ENCODE peak calls at places on chromosomes 12 and 14, in six cellular contexts. One of them, this sample, is unnamed.

GRCh38 chr14:61385002-61385685 is 63.8 kb downstream of the PRKCH start:
- DNase-seq in mucosa of descending colon: no peak
- DNase-seq in CD8-positive, alpha-beta T cell: peak
- DNase-seq in nephron progenitor cell: no peak
- DNase-seq in thyroid gland: no peak
- DNase-seq in activated CD8-positive, alpha-beta T cell treated with anti-CD3 and anti-CD28 coated beads for 36 hours: peak
- DNase-seq in this sample: no peak

GRCh38 chr12:93191956-93192355 is 185.8 kb upstream of the NUDT4 start:
- DNase-seq in mucosa of descending colon: no peak
- DNase-seq in CD8-positive, alpha-beta T cell: no peak
- DNase-seq in nephron progenitor cell: no peak
- DNase-seq in thyroid gland: peak
- DNase-seq in activated CD8-positive, alpha-beta T cell treated with anti-CD3 and anti-CD28 coated beads for 36 hours: no peak
- DNase-seq in this sample: no peak

GRCh38 chr14:105475916-105476845 is 1.6 kb downstream of the CRIP2 start:
- DNase-seq in mucosa of descending colon: peak
- DNase-seq in CD8-positive, alpha-beta T cell: no peak
- DNase-seq in nephron progenitor cell: no peak
- DNase-seq in thyroid gland: peak
- DNase-seq in activated CD8-positive, alpha-beta T cell treated with anti-CD3 and anti-CD28 coated beads for 36 hours: no peak
- DNase-seq in this sample: peak

GRCh38 chr14:101070540-101071492 is 167.3 kb upstream of the RTL1 start:
- DNase-seq in mucosa of descending colon: no peak
- DNase-seq in CD8-positive, alpha-beta T cell: no peak
- DNase-seq in nephron progenitor cell: no peak
- DNase-seq in thyroid gland: no peak
- DNase-seq in activated CD8-positive, alpha-beta T cell treated with anti-CD3 and anti-CD28 coated beads for 36 hours: no peak
- DNase-seq in this sample: no peak

GRCh38 chr14:104664107-104664506 is 25.3 kb upstream of the INF2 start:
- DNase-seq in mucosa of descending colon: no peak
- DNase-seq in CD8-positive, alpha-beta T cell: no peak
- DNase-seq in nephron progenitor cell: no peak
- DNase-seq in thyroid gland: no peak
- DNase-seq in activated CD8-positive, alpha-beta T cell treated with anti-CD3 and anti-CD28 coated beads for 36 hours: no peak
- DNase-seq in this sample: no peak

GRCh38 chr14:100765296-100765695 is 38.6 kb downstream of the DLK1 start:
- DNase-seq in mucosa of descending colon: no peak
- DNase-seq in CD8-positive, alpha-beta T cell: no peak
- DNase-seq in nephron progenitor cell: no peak
- DNase-seq in thyroid gland: no peak
- DNase-seq in activated CD8-positive, alpha-beta T cell treated with anti-CD3 and anti-CD28 coated beads for 36 hours: no peak
- DNase-seq in this sample: no peak

GRCh38 chr12:58745348-58746125 is 174.8 kb downstream of the LRIG3 start:
- DNase-seq in mucosa of descending colon: no peak
- DNase-seq in CD8-positive, alpha-beta T cell: no peak
- DNase-seq in nephron progenitor cell: no peak
- DNase-seq in thyroid gland: no peak
- DNase-seq in activated CD8-positive, alpha-beta T cell treated with anti-CD3 and anti-CD28 coated beads for 36 hours: no peak
- DNase-seq in this sample: no peak

GRCh38 chr12:56160160-56160763 is 2.1 kb downstream of the MYL6 start:
- DNase-seq in mucosa of descending colon: peak
- DNase-seq in CD8-positive, alpha-beta T cell: peak
- DNase-seq in nephron progenitor cell: no peak
- DNase-seq in thyroid gland: no peak
- DNase-seq in activated CD8-positive, alpha-beta T cell treated with anti-CD3 and anti-CD28 coated beads for 36 hours: peak
- DNase-seq in this sample: no peak

GRCh38 chr14:76696361-76696760 is 64.9 kb upstream of the VASH1 start:
- DNase-seq in mucosa of descending colon: no peak
- DNase-seq in CD8-positive, alpha-beta T cell: no peak
- DNase-seq in nephron progenitor cell: no peak
- DNase-seq in thyroid gland: no peak
- DNase-seq in activated CD8-positive, alpha-beta T cell treated with anti-CD3 and anti-CD28 coated beads for 36 hours: no peak
- DNase-seq in this sample: no peak

GRCh38 chr14:51677738-51678137 is 26.0 kb downstream of the FRMD6 start:
- DNase-seq in mucosa of descending colon: no peak
- DNase-seq in CD8-positive, alpha-beta T cell: no peak
- DNase-seq in nephron progenitor cell: no peak
- DNase-seq in thyroid gland: no peak
- DNase-seq in activated CD8-positive, alpha-beta T cell treated with anti-CD3 and anti-CD28 coated beads for 36 hours: peak
- DNase-seq in this sample: no peak

GRCh38 chr14:36627981-36628380 is 33.7 kb upstream of the PAX9 start:
- DNase-seq in mucosa of descending colon: no peak
- DNase-seq in CD8-positive, alpha-beta T cell: no peak
- DNase-seq in nephron progenitor cell: no peak
- DNase-seq in thyroid gland: no peak
- DNase-seq in activated CD8-positive, alpha-beta T cell treated with anti-CD3 and anti-CD28 coated beads for 36 hours: no peak
- DNase-seq in this sample: no peak

GRCh38 chr14:79920180-79920579 is 291.1 kb downstream of the DIO2 start:
- DNase-seq in mucosa of descending colon: no peak
- DNase-seq in CD8-positive, alpha-beta T cell: no peak
- DNase-seq in nephron progenitor cell: no peak
- DNase-seq in thyroid gland: no peak
- DNase-seq in activated CD8-positive, alpha-beta T cell treated with anti-CD3 and anti-CD28 coated beads for 36 hours: no peak
- DNase-seq in this sample: no peak

GRCh38 chr14:65878586-65878985 is 466.1 kb downstream of the FUT8 start:
- DNase-seq in mucosa of descending colon: no peak
- DNase-seq in CD8-positive, alpha-beta T cell: no peak
- DNase-seq in nephron progenitor cell: no peak
- DNase-seq in thyroid gland: no peak
- DNase-seq in activated CD8-positive, alpha-beta T cell treated with anti-CD3 and anti-CD28 coated beads for 36 hours: no peak
- DNase-seq in this sample: no peak

GRCh38 chr14:65850429-65851145 is 438.1 kb downstream of the FUT8 start:
- DNase-seq in mucosa of descending colon: peak
- DNase-seq in CD8-positive, alpha-beta T cell: peak
- DNase-seq in nephron progenitor cell: no peak
- DNase-seq in thyroid gland: no peak
- DNase-seq in activated CD8-positive, alpha-beta T cell treated with anti-CD3 and anti-CD28 coated beads for 36 hours: peak
- DNase-seq in this sample: no peak

GRCh38 chr12:28539691-28540323 is 349.6 kb downstream of the CCDC91 start:
- DNase-seq in mucosa of descending colon: no peak
- DNase-seq in CD8-positive, alpha-beta T cell: no peak
- DNase-seq in nephron progenitor cell: no peak
- DNase-seq in thyroid gland: no peak
- DNase-seq in activated CD8-positive, alpha-beta T cell treated with anti-CD3 and anti-CD28 coated beads for 36 hours: no peak
- DNase-seq in this sample: no peak

GRCh38 chr14:104928391-104929133 is 3.9 kb downstream of the PLD4 start:
- DNase-seq in mucosa of descending colon: no peak
- DNase-seq in CD8-positive, alpha-beta T cell: no peak
- DNase-seq in nephron progenitor cell: no peak
- DNase-seq in thyroid gland: no peak
- DNase-seq in activated CD8-positive, alpha-beta T cell treated with anti-CD3 and anti-CD28 coated beads for 36 hours: no peak
- DNase-seq in this sample: no peak

GRCh38 chr12:92036061-92036620 is 109.5 kb downstream of the BTG1 start:
- DNase-seq in mucosa of descending colon: no peak
- DNase-seq in CD8-positive, alpha-beta T cell: no peak
- DNase-seq in nephron progenitor cell: no peak
- DNase-seq in thyroid gland: no peak
- DNase-seq in activated CD8-positive, alpha-beta T cell treated with anti-CD3 and anti-CD28 coated beads for 36 hours: no peak
- DNase-seq in this sample: no peak

GRCh38 chr14:95327558-95328374 is 8.1 kb upstream of the CLMN start:
- DNase-seq in mucosa of descending colon: no peak
- DNase-seq in CD8-positive, alpha-beta T cell: no peak
- DNase-seq in nephron progenitor cell: no peak
- DNase-seq in thyroid gland: no peak
- DNase-seq in activated CD8-positive, alpha-beta T cell treated with anti-CD3 and anti-CD28 coated beads for 36 hours: no peak
- DNase-seq in this sample: no peak

GRCh38 chr12:116133609-116134214 is 143.8 kb downstream of the MED13L start:
- DNase-seq in mucosa of descending colon: no peak
- DNase-seq in CD8-positive, alpha-beta T cell: no peak
- DNase-seq in nephron progenitor cell: no peak
- DNase-seq in thyroid gland: no peak
- DNase-seq in activated CD8-positive, alpha-beta T cell treated with anti-CD3 and anti-CD28 coated beads for 36 hours: no peak
- DNase-seq in this sample: peak

GRCh38 chr14:36467332-36467731 is 52.7 kb downstream of the NKX2-1 start:
- DNase-seq in mucosa of descending colon: no peak
- DNase-seq in CD8-positive, alpha-beta T cell: no peak
- DNase-seq in nephron progenitor cell: no peak
- DNase-seq in thyroid gland: no peak
- DNase-seq in activated CD8-positive, alpha-beta T cell treated with anti-CD3 and anti-CD28 coated beads for 36 hours: no peak
- DNase-seq in this sample: no peak

GRCh38 chr14:92717571-92718042 is 30.8 kb downstream of the LGMN start:
- DNase-seq in mucosa of descending colon: no peak
- DNase-seq in CD8-positive, alpha-beta T cell: no peak
- DNase-seq in nephron progenitor cell: no peak
- DNase-seq in thyroid gland: no peak
- DNase-seq in activated CD8-positive, alpha-beta T cell treated with anti-CD3 and anti-CD28 coated beads for 36 hours: peak
- DNase-seq in this sample: no peak

GRCh38 chr12:24698972-24699371 is 249.9 kb downstream of the BCAT1 start:
- DNase-seq in mucosa of descending colon: no peak
- DNase-seq in CD8-positive, alpha-beta T cell: no peak
- DNase-seq in nephron progenitor cell: no peak
- DNase-seq in thyroid gland: no peak
- DNase-seq in activated CD8-positive, alpha-beta T cell treated with anti-CD3 and anti-CD28 coated beads for 36 hours: no peak
- DNase-seq in this sample: no peak

GRCh38 chr14:94021001-94021400 is 5.1 kb upstream of the OTUB2 start:
- DNase-seq in mucosa of descending colon: no peak
- DNase-seq in CD8-positive, alpha-beta T cell: no peak
- DNase-seq in nephron progenitor cell: no peak
- DNase-seq in thyroid gland: no peak
- DNase-seq in activated CD8-positive, alpha-beta T cell treated with anti-CD3 and anti-CD28 coated beads for 36 hours: no peak
- DNase-seq in this sample: peak

GRCh38 chr14:23185046-23185445 is 1.6 kb upstream of the SLC7A8 start:
- DNase-seq in mucosa of descending colon: no peak
- DNase-seq in CD8-positive, alpha-beta T cell: no peak
- DNase-seq in nephron progenitor cell: no peak
- DNase-seq in thyroid gland: no peak
- DNase-seq in activated CD8-positive, alpha-beta T cell treated with anti-CD3 and anti-CD28 coated beads for 36 hours: no peak
- DNase-seq in this sample: peak

GRCh38 chr14:23183479-23183878 is at the start of gene SLC7A8:
- DNase-seq in mucosa of descending colon: peak
- DNase-seq in CD8-positive, alpha-beta T cell: peak
- DNase-seq in nephron progenitor cell: peak
- DNase-seq in thyroid gland: peak
- DNase-seq in activated CD8-positive, alpha-beta T cell treated with anti-CD3 and anti-CD28 coated beads for 36 hours: peak
- DNase-seq in this sample: peak

GRCh38 chr14:23187925-23188324 is 4.5 kb upstream of the SLC7A8 start:
- DNase-seq in mucosa of descending colon: no peak
- DNase-seq in CD8-positive, alpha-beta T cell: no peak
- DNase-seq in nephron progenitor cell: no peak
- DNase-seq in thyroid gland: no peak
- DNase-seq in activated CD8-positive, alpha-beta T cell treated with anti-CD3 and anti-CD28 coated beads for 36 hours: no peak
- DNase-seq in this sample: no peak

GRCh38 chr14:23183076-23183475 is 384 bp downstream of the SLC7A8 start:
- DNase-seq in mucosa of descending colon: no peak
- DNase-seq in CD8-positive, alpha-beta T cell: no peak
- DNase-seq in nephron progenitor cell: no peak
- DNase-seq in thyroid gland: peak
- DNase-seq in activated CD8-positive, alpha-beta T cell treated with anti-CD3 and anti-CD28 coated beads for 36 hours: no peak
- DNase-seq in this sample: peak

GRCh38 chr14:23186913-23187654 is 3.6 kb upstream of the SLC7A8 start:
- DNase-seq in mucosa of descending colon: no peak
- DNase-seq in CD8-positive, alpha-beta T cell: no peak
- DNase-seq in nephron progenitor cell: peak
- DNase-seq in thyroid gland: peak
- DNase-seq in activated CD8-positive, alpha-beta T cell treated with anti-CD3 and anti-CD28 coated beads for 36 hours: peak
- DNase-seq in this sample: peak
- TF ChIP-seq CTCF in mucosa of descending colon: peak
- TF ChIP-seq CTCF in CD8-positive, alpha-beta T cell: peak
- TF ChIP-seq CTCF in nephron progenitor cell: peak
- TF ChIP-seq CTCF in thyroid gland: peak
- TF ChIP-seq CTCF in activated CD8-positive, alpha-beta T cell treated with anti-CD3 and anti-CD28 coated beads for 36 hours: peak
- TF ChIP-seq CTCF in this sample: peak

GRCh38 chr12:69583203-69583602 is 2.1 kb upstream of the CCT2 start:
- DNase-seq in mucosa of descending colon: no peak
- DNase-seq in CD8-positive, alpha-beta T cell: no peak
- DNase-seq in nephron progenitor cell: no peak
- DNase-seq in thyroid gland: no peak
- DNase-seq in activated CD8-positive, alpha-beta T cell treated with anti-CD3 and anti-CD28 coated beads for 36 hours: no peak
- DNase-seq in this sample: no peak
- TF ChIP-seq CTCF in mucosa of descending colon: no peak
- TF ChIP-seq CTCF in CD8-positive, alpha-beta T cell: no peak
- TF ChIP-seq CTCF in nephron progenitor cell: no peak
- TF ChIP-seq CTCF in thyroid gland: no peak
- TF ChIP-seq CTCF in activated CD8-positive, alpha-beta T cell treated with anti-CD3 and anti-CD28 coated beads for 36 hours: no peak
- TF ChIP-seq CTCF in this sample: no peak

GRCh38 chr14:23626946-23627345 is 9.2 kb upstream of the DHRS2 start:
- DNase-seq in mucosa of descending colon: no peak
- DNase-seq in CD8-positive, alpha-beta T cell: no peak
- DNase-seq in nephron progenitor cell: no peak
- DNase-seq in thyroid gland: no peak
- DNase-seq in activated CD8-positive, alpha-beta T cell treated with anti-CD3 and anti-CD28 coated beads for 36 hours: no peak
- DNase-seq in this sample: no peak

GRCh38 chr14:23621932-23622495 is 14.2 kb upstream of the DHRS2 start:
- DNase-seq in mucosa of descending colon: no peak
- DNase-seq in CD8-positive, alpha-beta T cell: no peak
- DNase-seq in nephron progenitor cell: no peak
- DNase-seq in thyroid gland: no peak
- DNase-seq in activated CD8-positive, alpha-beta T cell treated with anti-CD3 and anti-CD28 coated beads for 36 hours: no peak
- DNase-seq in this sample: no peak

GRCh38 chr14:23622990-23623389 is 13.2 kb upstream of the DHRS2 start:
- DNase-seq in mucosa of descending colon: no peak
- DNase-seq in CD8-positive, alpha-beta T cell: no peak
- DNase-seq in nephron progenitor cell: no peak
- DNase-seq in thyroid gland: no peak
- DNase-seq in activated CD8-positive, alpha-beta T cell treated with anti-CD3 and anti-CD28 coated beads for 36 hours: no peak
- DNase-seq in this sample: no peak

GRCh38 chr14:23623962-23624361 is 12.2 kb upstream of the DHRS2 start:
- DNase-seq in mucosa of descending colon: no peak
- DNase-seq in CD8-positive, alpha-beta T cell: no peak
- DNase-seq in nephron progenitor cell: no peak
- DNase-seq in thyroid gland: no peak
- DNase-seq in activated CD8-positive, alpha-beta T cell treated with anti-CD3 and anti-CD28 coated beads for 36 hours: no peak
- DNase-seq in this sample: no peak

GRCh38 chr14:23624830-23625404 is 11.2 kb upstream of the DHRS2 start:
- DNase-seq in mucosa of descending colon: no peak
- DNase-seq in CD8-positive, alpha-beta T cell: no peak
- DNase-seq in nephron progenitor cell: no peak
- DNase-seq in thyroid gland: no peak
- DNase-seq in activated CD8-positive, alpha-beta T cell treated with anti-CD3 and anti-CD28 coated beads for 36 hours: no peak
- DNase-seq in this sample: peak
- TF ChIP-seq CTCF in mucosa of descending colon: no peak
- TF ChIP-seq CTCF in CD8-positive, alpha-beta T cell: no peak
- TF ChIP-seq CTCF in nephron progenitor cell: no peak
- TF ChIP-seq CTCF in thyroid gland: no peak
- TF ChIP-seq CTCF in activated CD8-positive, alpha-beta T cell treated with anti-CD3 and anti-CD28 coated beads for 36 hours: no peak
- TF ChIP-seq CTCF in this sample: no peak

GRCh38 chr14:71594828-71595227 is 337.4 kb upstream of the RGS6 start:
- DNase-seq in mucosa of descending colon: no peak
- DNase-seq in CD8-positive, alpha-beta T cell: no peak
- DNase-seq in nephron progenitor cell: no peak
- DNase-seq in thyroid gland: peak
- DNase-seq in activated CD8-positive, alpha-beta T cell treated with anti-CD3 and anti-CD28 coated beads for 36 hours: peak
- DNase-seq in this sample: peak

GRCh38 chr14:71595441-71595840 is 336.8 kb upstream of the RGS6 start:
- DNase-seq in mucosa of descending colon: no peak
- DNase-seq in CD8-positive, alpha-beta T cell: no peak
- DNase-seq in nephron progenitor cell: no peak
- DNase-seq in thyroid gland: no peak
- DNase-seq in activated CD8-positive, alpha-beta T cell treated with anti-CD3 and anti-CD28 coated beads for 36 hours: no peak
- DNase-seq in this sample: no peak

GRCh38 chr14:71591929-71592328 is 340.3 kb upstream of the RGS6 start:
- DNase-seq in mucosa of descending colon: no peak
- DNase-seq in CD8-positive, alpha-beta T cell: no peak
- DNase-seq in nephron progenitor cell: no peak
- DNase-seq in thyroid gland: no peak
- DNase-seq in activated CD8-positive, alpha-beta T cell treated with anti-CD3 and anti-CD28 coated beads for 36 hours: peak
- DNase-seq in this sample: peak

GRCh38 chr14:71592361-71592760 is 339.9 kb upstream of the RGS6 start:
- DNase-seq in mucosa of descending colon: no peak
- DNase-seq in CD8-positive, alpha-beta T cell: no peak
- DNase-seq in nephron progenitor cell: no peak
- DNase-seq in thyroid gland: peak
- DNase-seq in activated CD8-positive, alpha-beta T cell treated with anti-CD3 and anti-CD28 coated beads for 36 hours: peak
- DNase-seq in this sample: no peak

GRCh38 chr14:71593966-71594365 is 338.3 kb upstream of the RGS6 start:
- DNase-seq in mucosa of descending colon: no peak
- DNase-seq in CD8-positive, alpha-beta T cell: no peak
- DNase-seq in nephron progenitor cell: no peak
- DNase-seq in thyroid gland: no peak
- DNase-seq in activated CD8-positive, alpha-beta T cell treated with anti-CD3 and anti-CD28 coated beads for 36 hours: no peak
- DNase-seq in this sample: no peak
- TF ChIP-seq CTCF in mucosa of descending colon: no peak
- TF ChIP-seq CTCF in CD8-positive, alpha-beta T cell: no peak
- TF ChIP-seq CTCF in nephron progenitor cell: no peak
- TF ChIP-seq CTCF in thyroid gland: no peak
- TF ChIP-seq CTCF in activated CD8-positive, alpha-beta T cell treated with anti-CD3 and anti-CD28 coated beads for 36 hours: no peak
- TF ChIP-seq CTCF in this sample: no peak